ENCODE peak calls at places on chromosome 11, in ten cellular contexts. S, R, F, N, J, Z, B, Y, K and M are unnamed samples.

GRCh38 chr11:1053121-1053901 is 16.8 kb upstream of the MUC6 start:
- DNase-seq in S (no peak), R (no peak), F (no peak), N (no peak), J (peak; percentile 48), Z (no peak), B (no peak), Y (no peak), K (no peak), M (no peak)

GRCh38 chr11:61694971-61695706 is 14.9 kb downstream of the DAGLA start:
- DNase-seq in S (peak; percentile 39), R (peak; percentile 91), F (peak; percentile 48), N (peak; percentile 75), J (no peak), Z (peak; percentile 88), B (no peak), Y (peak; percentile 82), K (no peak), M (no peak)

GRCh38 chr11:118219696-118220095 is 5.1 kb downstream of the JAML start:
- DNase-seq in S (no peak), R (no peak), F (no peak), N (no peak), J (no peak), Z (no peak), B (no peak), Y (no peak), K (no peak), M (no peak)

GRCh38 chr11:118605116-118605867 is 2.1 kb upstream of the PHLDB1 start:
- DNase-seq in S (peak; percentile 57), R (no peak), F (peak; percentile 41), N (peak; percentile 82), J (no peak), Z (no peak), B (no peak), Y (peak; percentile 90), K (no peak), M (no peak)

GRCh38 chr11:67639438-67639859 is at the start of gene TBX10:
- DNase-seq in S (no peak), R (no peak), F (no peak), N (no peak), J (no peak), Z (no peak), B (no peak), Y (no peak), K (no peak), M (no peak)

GRCh38 chr11:9203715-9204311 is 61.3 kb downstream of the DENND5A start:
- DNase-seq in S (no peak), R (no peak), F (no peak), N (no peak), J (no peak), Z (no peak), B (no peak), Y (no peak), K (no peak), M (no peak)

GRCh38 chr11:122823564-122823963 is 14.7 kb upstream of the CRTAM start:
- DNase-seq in S (no peak), R (no peak), F (no peak), N (no peak), J (no peak), Z (no peak), B (no peak), Y (no peak), K (no peak), M (no peak)

GRCh38 chr11:14858404-14858803 is 33.6 kb downstream of the CYP2R1 start:
- DNase-seq in S (no peak), R (no peak), F (no peak), N (no peak), J (no peak), Z (no peak), B (no peak), Y (no peak), K (no peak), M (no peak)

GRCh38 chr11:45254070-45254469 is 32.1 kb downstream of the SYT13 start:
- DNase-seq in S (no peak), R (no peak), F (no peak), N (no peak), J (no peak), Z (no peak), B (no peak), Y (no peak), K (no peak), M (no peak)

GRCh38 chr11:45250035-45250693 is 36.0 kb downstream of the SYT13 start:
- DNase-seq in S (no peak), R (no peak), F (no peak), N (no peak), J (no peak), Z (no peak), B (no peak), Y (no peak), K (no peak), M (no peak)

GRCh38 chr11:45252877-45253276 is 33.3 kb downstream of the SYT13 start:
- DNase-seq in S (no peak), R (no peak), F (no peak), N (no peak), J (no peak), Z (no peak), B (no peak), Y (no peak), K (no peak), M (no peak)

GRCh38 chr11:45253640-45254039 is 32.5 kb downstream of the SYT13 start:
- DNase-seq in S (no peak), R (no peak), F (no peak), N (peak; percentile 71), J (no peak), Z (no peak), B (no peak), Y (no peak), K (no peak), M (no peak)

DNA sequence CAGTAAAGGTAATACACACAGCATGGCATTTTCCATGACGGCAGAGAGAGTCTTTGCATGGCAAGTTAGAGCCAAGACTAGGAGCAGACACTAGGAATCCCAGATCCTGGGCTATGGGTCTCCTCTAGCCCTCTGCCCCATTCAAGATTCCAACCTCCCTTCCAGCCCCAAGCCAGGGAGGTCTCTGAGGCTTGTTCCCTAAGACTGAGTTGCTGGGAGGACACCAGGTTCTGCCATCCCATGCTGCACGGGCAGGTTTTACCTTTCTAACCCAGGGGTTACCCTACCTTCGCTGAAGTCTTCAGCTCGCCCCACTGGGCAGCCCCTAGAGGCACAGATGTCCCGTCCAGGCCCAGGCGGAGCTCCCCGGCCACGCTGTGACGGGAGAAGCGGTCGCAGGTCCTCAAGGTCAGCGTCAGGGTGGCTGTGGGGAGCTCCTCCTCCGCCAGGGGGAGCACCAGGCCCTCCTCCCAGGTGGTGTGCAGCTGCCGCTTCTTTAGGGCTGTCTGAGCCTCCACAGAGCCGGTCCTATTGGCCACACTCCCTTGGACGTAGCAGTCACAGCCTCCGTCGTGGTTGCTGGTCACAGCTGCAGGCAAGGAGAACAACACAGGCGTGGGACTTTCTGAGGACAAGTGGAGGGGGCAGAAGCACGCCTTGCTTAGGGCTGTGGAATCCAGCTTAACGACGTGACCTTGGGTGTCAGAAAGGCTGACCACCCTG is 33.8 kb downstream of the SYT13 start:
- DNase-seq in S (peak; percentile 82), R (no peak), F (peak; percentile 66), N (peak; percentile 63), J (no peak), Z (no peak), B (no peak), Y (no peak), K (peak; percentile 78), M (peak; percentile 71)
- TF ChIP-seq POLR2A in S (no peak), R (no peak), F (no peak), N (no peak), J (no peak), Z (no peak), B (no peak), Y (no peak), K (no peak), M (no peak)

DNA sequence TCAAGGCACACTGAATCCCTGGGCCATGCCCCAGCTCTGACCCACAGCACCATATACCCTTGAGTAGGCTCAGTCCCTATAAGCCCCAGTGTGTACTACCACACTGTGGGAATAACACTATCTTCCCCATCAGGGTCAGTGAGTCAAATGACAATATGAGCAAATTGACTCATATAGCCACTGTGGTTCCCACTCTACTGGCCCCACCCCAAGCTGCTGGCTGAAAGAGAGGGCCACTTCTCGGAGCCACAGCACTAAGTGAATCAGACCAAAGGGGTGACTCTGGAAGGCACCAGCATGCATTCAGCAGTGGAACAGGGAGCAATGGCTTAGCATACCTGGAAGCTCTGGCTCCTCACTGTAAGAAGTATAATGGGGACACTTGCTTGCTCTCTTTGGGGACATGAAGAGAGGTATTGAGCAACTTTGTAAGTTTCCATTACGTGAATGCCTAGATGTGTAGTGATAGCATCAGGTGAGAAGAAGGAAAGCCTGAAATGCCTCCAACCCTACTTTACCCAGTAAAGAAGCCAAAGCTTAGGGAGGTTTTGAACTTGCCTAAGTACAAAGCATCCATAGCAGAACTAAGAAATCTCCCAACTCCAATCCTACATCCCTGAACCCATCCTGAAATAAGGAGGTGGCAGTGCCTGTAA is 13.5 kb downstream of the CD59 start:
- DNase-seq in S (peak; percentile 50), R (no peak), F (no peak), N (no peak), J (no peak), Z (no peak), B (no peak), Y (no peak), K (no peak), M (no peak)
- TF ChIP-seq POLR2A in S (no peak), R (no peak), F (no peak), N (no peak), J (no peak), Z (peak; percentile 16), B (no peak), Y (no peak), K (no peak), M (peak; percentile 38)

GRCh38 chr11:96267490-96268010 is 75.4 kb downstream of the MAML2 start:
- DNase-seq in S (no peak), R (no peak), F (no peak), N (no peak), J (no peak), Z (no peak), B (no peak), Y (no peak), K (no peak), M (no peak)
- TF ChIP-seq POLR2A in S (no peak), R (no peak), F (no peak), N (no peak), J (no peak), Z (no peak), B (no peak), Y (no peak), K (no peak), M (no peak)

GRCh38 chr11:126303623-126304456 is at the start of gene DCPS:
- DNase-seq in S (peak; percentile 90), R (peak; percentile 84), F (peak; percentile 89), N (peak; percentile 94), J (peak; percentile 95), Z (peak; percentile 87), B (peak; percentile 18), Y (peak; percentile 94), K (peak; percentile 88), M (peak; percentile 85)

GRCh38 chr11:126308271-126308671 is 4.4 kb downstream of the DCPS start:
- DNase-seq in S (no peak), R (no peak), F (no peak), N (no peak), J (no peak), Z (no peak), B (no peak), Y (no peak), K (no peak), M (no peak)

GRCh38 chr11:126305699-126306098 is 1.8 kb downstream of the DCPS start:
- DNase-seq in S (no peak), R (no peak), F (no peak), N (no peak), J (no peak), Z (no peak), B (no peak), Y (no peak), K (no peak), M (no peak)

GRCh38 chr11:126307706-126308105 is 3.8 kb downstream of the DCPS start:
- DNase-seq in S (peak; percentile 51), R (no peak), F (no peak), N (peak; percentile 55), J (peak; percentile 16), Z (no peak), B (no peak), Y (no peak), K (no peak), M (no peak)

GRCh38 chr11:126304457-126305072 is 705 bp downstream of the DCPS start:
- DNase-seq in S (no peak), R (no peak), F (no peak), N (no peak), J (no peak), Z (no peak), B (no peak), Y (no peak), K (no peak), M (no peak)
- TF ChIP-seq POLR2A in S (no peak), R (no peak), F (no peak), N (no peak), J (no peak), Z (no peak), B (no peak), Y (no peak), K (no peak), M (no peak)